ENCODE peak calls at places on chromosomes 16 and 17, in seven cellular contexts. W is sigmoid colon, O is lower leg skin, H is GM12878, Z is heart left ventricle, N is gastrocnemius medialis, K is HepG2. X is an unnamed sample.
A peak's percentile ranks its signal among the peaks of the same experiment; 100 is the strongest.

GRCh38 chr16:56353054-56353921 is 72.1 kb downstream of the AMFR start:
- DNase-seq in W (peak; percentile 55), O (peak; percentile 80), H (no peak), Z (peak; percentile 13), N (peak; percentile 35), K (no peak), X (no peak)

GRCh38 chr16:29809850-29810698 is 1.9 kb upstream of the PRRT2 start:
- DNase-seq in W (no peak), O (no peak), H (no peak), Z (no peak), N (no peak), K (no peak), X (no peak)

GRCh38 chr16:52498640-52499039 is 48.3 kb downstream of the TOX3 start:
- DNase-seq in W (no peak), O (no peak), H (no peak), Z (no peak), N (no peak), K (no peak), X (no peak)

GRCh38 chr17:59643159-59643857 is 23.6 kb downstream of the CLTC start:
- DNase-seq in W (no peak), O (no peak), H (no peak), Z (no peak), N (no peak), K (no peak), X (no peak)

GRCh38 chr17:55414983-55415382 is 6.7 kb downstream of the MMD start:
- DNase-seq in W (no peak), O (no peak), H (no peak), Z (no peak), N (no peak), K (no peak), X (no peak)

GRCh38 chr17:81734405-81735055 is 22.4 kb downstream of the SLC25A10 start:
- DNase-seq in W (peak; percentile 65), O (no peak), H (no peak), Z (no peak), N (no peak), K (no peak), X (peak; percentile 30)

GRCh38 chr16:87780385-87780989 is 14.7 kb upstream of the KLHDC4 start:
- DNase-seq in W (no peak), O (no peak), H (peak; percentile 87), Z (peak; percentile 49), N (no peak), K (no peak), X (peak; percentile 75)

GRCh38 chr16:18832021-18832420 is 30.7 kb upstream of the ARL6IP1 start:
- DNase-seq in W (no peak), O (no peak), H (no peak), Z (no peak), N (no peak), K (no peak), X (no peak)

GRCh38 chr17:59903455-59903854 is 10.5 kb downstream of the RPS6KB1 start:
- DNase-seq in W (no peak), O (no peak), H (no peak), Z (no peak), N (no peak), K (no peak), X (no peak)

GRCh38 chr17:38916771-38917170 is 8.6 kb upstream of the LASP1NB start:
- DNase-seq in W (peak; percentile 4), O (peak; percentile 36), H (no peak), Z (no peak), N (no peak), K (no peak), X (no peak)

GRCh38 chr17:1574697-1575471 is 12.3 kb upstream of the PITPNA start:
- DNase-seq in W (no peak), O (peak; percentile 87), H (no peak), Z (no peak), N (no peak), K (no peak), X (peak; percentile 46)

GRCh38 chr16:8571061-8571596 is 19.2 kb downstream of the TMEM114 start:
- DNase-seq in W (no peak), O (peak; percentile 60), H (no peak), Z (no peak), N (no peak), K (peak; percentile 94), X (no peak)

GRCh38 chr17:27257031-27257357 is 36.9 kb upstream of the WSB1 start:
- DNase-seq in W (no peak), O (no peak), H (no peak), Z (no peak), N (no peak), K (no peak), X (no peak)

GRCh38 chr17:14207791-14208190 is 28.9 kb downstream of the CDRT15 start:
- DNase-seq in W (no peak), O (no peak), H (no peak), Z (no peak), N (no peak), K (no peak), X (no peak)

GRCh38 chr16:49643429-49644142 is 212.3 kb downstream of the ZNF423 start:
- DNase-seq in W (no peak), O (no peak), H (no peak), Z (no peak), N (no peak), K (no peak), X (no peak)

GRCh38 chr17:36205637-36206458 is 5.0 kb upstream of the CCL4L2 start:
- DNase-seq in W (no peak), O (no peak), H (no peak), Z (no peak), N (no peak), K (no peak), X (no peak)

GRCh38 chr17:80109713-80110446 is 8.5 kb downstream of the GAA start:
- DNase-seq in W (no peak), O (peak; percentile 89), H (no peak), Z (no peak), N (no peak), K (no peak), X (no peak)

GRCh38 chr17:77840576-77841160 is 117.8 kb upstream of the TNRC6C start:
- DNase-seq in W (peak; percentile 47), O (no peak), H (no peak), Z (no peak), N (peak; percentile 65), K (no peak), X (no peak)

GRCh38 chr17:48753794-48754499 is 25.4 kb upstream of the HOXB13 start:
- DNase-seq in W (no peak), O (no peak), H (no peak), Z (no peak), N (no peak), K (no peak), X (no peak)

GRCh38 chr16:81703177-81704155 is 75.6 kb upstream of the PLCG2 start:
- DNase-seq in W (no peak), O (no peak), H (no peak), Z (no peak), N (no peak), K (no peak), X (no peak)

GRCh38 chr16:4697867-4698291 is 4.5 kb downstream of the NUDT16L1 start:
- DNase-seq in W (no peak), O (no peak), H (no peak), Z (no peak), N (no peak), K (no peak), X (no peak)

GRCh38 chr17:40069751-40070643 is 7.2 kb downstream of the THRA start:
- DNase-seq in W (peak; percentile 87), O (no peak), H (no peak), Z (peak; percentile 62), N (peak; percentile 71), K (no peak), X (no peak)
- TF ChIP-seq POLR2A in W (no peak), O (no peak), H (no peak), Z (no peak), N (peak; percentile 36), K (no peak), X (no peak)

DNA sequence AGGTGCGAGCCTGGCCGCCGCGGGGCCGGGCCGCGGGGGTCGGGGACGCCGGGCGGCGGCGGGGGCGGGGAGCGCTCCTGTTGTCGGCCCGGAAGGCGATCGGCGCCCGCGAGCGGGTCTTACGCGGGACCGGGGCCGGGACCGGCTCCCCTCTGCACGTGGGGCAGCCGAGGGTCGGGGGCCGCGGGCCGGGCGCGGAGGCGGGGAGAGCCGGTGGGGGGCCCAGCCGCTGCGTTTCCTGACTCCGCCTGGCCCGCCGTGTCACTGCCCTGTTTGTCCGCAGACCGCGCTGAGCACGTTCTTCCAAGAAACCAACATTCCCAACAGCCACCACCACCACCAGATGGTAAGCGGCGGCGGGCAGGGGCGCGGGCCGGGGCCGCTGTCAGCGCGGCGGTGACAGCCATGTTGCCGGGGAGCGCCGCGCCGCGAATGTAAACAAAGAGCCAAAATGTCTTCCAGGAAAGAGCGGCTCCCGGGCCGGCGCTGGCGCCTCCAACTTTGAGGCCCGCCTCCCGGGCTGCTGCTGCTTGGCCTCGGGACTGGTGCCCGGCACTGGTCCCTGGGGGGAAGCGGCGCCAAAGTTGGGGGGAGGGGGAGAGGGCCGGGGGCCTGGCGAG is 586 bp downstream of the UBALD2 start:
- DNase-seq in W (peak; percentile 86), O (peak; percentile 95), H (no peak), Z (peak; percentile 77), N (peak; percentile 51), K (no peak), X (peak; percentile 81)
- TF ChIP-seq POLR2A in W (no peak), O (no peak), H (peak; percentile 48), Z (no peak), N (no peak), K (no peak), X (peak; percentile 42)

GRCh38 chr17:67850991-67851631 is 25.8 kb downstream of the BPTF start:
- DNase-seq in W (no peak), O (no peak), H (no peak), Z (no peak), N (no peak), K (no peak), X (no peak)

GRCh38 chr17:67853703-67854102 is 28.4 kb downstream of the BPTF start:
- DNase-seq in W (no peak), O (no peak), H (no peak), Z (no peak), N (no peak), K (no peak), X (no peak)

GRCh38 chr17:67854378-67854777 is 29.1 kb downstream of the BPTF start:
- DNase-seq in W (no peak), O (no peak), H (no peak), Z (no peak), N (no peak), K (no peak), X (no peak)

GRCh38 chr17:67855504-67856324 is 30.4 kb downstream of the BPTF start:
- DNase-seq in W (no peak), O (no peak), H (no peak), Z (no peak), N (no peak), K (no peak), X (no peak)
- TF ChIP-seq POLR2A in W (no peak), O (no peak), H (no peak), Z (no peak), N (no peak), K (no peak), X (no peak)

GRCh38 chr17:18967806-18968744 is 16.1 kb downstream of the SLC5A10 start:
- DNase-seq in W (no peak), O (no peak), H (no peak), Z (no peak), N (no peak), K (no peak), X (no peak)
- TF ChIP-seq POLR2A in W (no peak), O (no peak), H (peak; percentile 11), Z (no peak), N (no peak), K (no peak), X (no peak)

X was measured in body of pancreas.